ENCODE peak calls at places on chromosomes 2 and 18, in six cellular contexts. Y, V, X, A, N and S are unnamed samples.

GRCh38 chr2:25250331-25251031 is 82.1 kb upstream of the POMC start:
- DNase-seq in Y (peak; percentile 92), X (no peak), V (no peak), N (peak; percentile 22), A (no peak), S (peak; percentile 74)

GRCh38 chr2:708667-709066 is 31.5 kb upstream of the TMEM18 start:
- DNase-seq in V (no peak), X (no peak), Y (no peak), A (no peak), N (no peak), S (no peak)

GRCh38 chr2:71713581-71714580 is 260.5 kb downstream of the DYSF start:
- DNase-seq in X (no peak), A (no peak), Y (peak; percentile 39), N (no peak), V (no peak), S (peak; percentile 55)

GRCh38 chr2:30145826-30146336 is 926 bp upstream of the YPEL5 start:
- DNase-seq in A (no peak), X (no peak), V (no peak), N (peak; percentile 81), Y (no peak), S (no peak)

GRCh38 chr2:43082111-43082877 is 144.1 kb downstream of the ZFP36L2 start:
- DNase-seq in V (no peak), A (no peak), N (no peak), X (no peak), Y (peak; percentile 79), S (peak; percentile 94)

GRCh38 chr2:59096952-59097351 is 855.8 kb upstream of the FANCL start:
- DNase-seq in A (no peak), X (no peak), V (no peak), N (no peak), Y (no peak), S (no peak)

GRCh38 chr2:14492920-14493503 is 139.5 kb upstream of the LRATD1 start:
- DNase-seq in Y (peak; percentile 96), A (peak; percentile 3), X (peak; percentile 38), V (no peak), N (peak; percentile 17), S (peak; percentile 78)

GRCh38 chr18:34929336-34929780 is 111.9 kb upstream of the MAPRE2 start:
- DNase-seq in N (peak; percentile 43), Y (peak; percentile 91), V (no peak), X (no peak), A (no peak), S (peak; percentile 90)

GRCh38 chr2:20008703-20009102 is 3.8 kb downstream of the MATN3 start:
- DNase-seq in V (no peak), N (no peak), Y (no peak), A (no peak), X (no peak), S (peak; percentile 42)

GRCh38 chr2:60554649-60555065 is 1.2 kb upstream of the BCL11A start:
- DNase-seq in A (no peak), V (no peak), X (no peak), N (peak; percentile 12), Y (no peak), S (no peak)

GRCh38 chr2:234950435-234950729 is 1.4 kb upstream of the SH3BP4 start:
- DNase-seq in Y (no peak), N (no peak), A (no peak), V (no peak), X (no peak), S (no peak)
- H4K91ac ChIP-seq in Y (peak overlapping the region; percentile 95), N (peak overlapping the region; percentile 28), A (no peak overlapping the region), V (no peak overlapping the region), X (no peak overlapping the region), S (peak overlapping the region; percentile 80)

DNA sequence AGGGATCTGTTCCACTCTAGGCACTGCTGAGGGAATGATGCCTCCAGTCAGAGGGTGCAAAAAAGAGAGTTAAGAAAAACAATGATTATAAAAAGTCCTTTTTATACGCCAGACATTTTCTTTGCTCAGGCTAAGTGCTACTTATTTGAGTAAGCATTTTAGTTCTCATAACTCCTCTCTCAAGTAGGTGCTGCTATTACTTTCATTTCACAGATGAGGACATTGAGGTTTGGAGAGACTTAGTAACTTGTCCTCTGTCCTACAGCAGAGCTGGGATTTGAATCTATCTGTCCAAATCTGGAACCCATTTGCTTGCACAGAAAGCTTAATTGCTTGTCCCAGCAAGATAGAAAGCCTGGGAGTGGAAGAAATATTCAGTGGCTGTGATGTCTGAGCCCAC is 5.7 kb downstream of the IL37 start:
- DNase-seq in Y (no peak), X (no peak), A (no peak), N (no peak), V (no peak), S (no peak)
- H3K14ac ChIP-seq in Y (no peak overlapping the region), X (no peak overlapping the region), A (no peak overlapping the region), N (no peak overlapping the region), V (no peak overlapping the region), S (no peak overlapping the region)

GRCh38 chr2:117853316-117853715 is 38.8 kb downstream of the DDX18 start:
- DNase-seq in V (no peak), Y (no peak), A (no peak), X (no peak), N (no peak), S (no peak)

GRCh38 chr2:117853873-117854272 is 39.4 kb downstream of the DDX18 start:
- DNase-seq in N (no peak), A (no peak), V (no peak), X (no peak), Y (no peak), S (no peak)

GRCh38 chr2:117850015-117850414 is 35.5 kb downstream of the DDX18 start:
- DNase-seq in V (peak; percentile 71), A (no peak), N (no peak), Y (no peak), X (no peak), S (no peak)

GRCh38 chr2:117850461-117850860 is 36.0 kb downstream of the DDX18 start:
- DNase-seq in N (no peak), Y (no peak), V (no peak), X (no peak), A (no peak), S (no peak)

DNA sequence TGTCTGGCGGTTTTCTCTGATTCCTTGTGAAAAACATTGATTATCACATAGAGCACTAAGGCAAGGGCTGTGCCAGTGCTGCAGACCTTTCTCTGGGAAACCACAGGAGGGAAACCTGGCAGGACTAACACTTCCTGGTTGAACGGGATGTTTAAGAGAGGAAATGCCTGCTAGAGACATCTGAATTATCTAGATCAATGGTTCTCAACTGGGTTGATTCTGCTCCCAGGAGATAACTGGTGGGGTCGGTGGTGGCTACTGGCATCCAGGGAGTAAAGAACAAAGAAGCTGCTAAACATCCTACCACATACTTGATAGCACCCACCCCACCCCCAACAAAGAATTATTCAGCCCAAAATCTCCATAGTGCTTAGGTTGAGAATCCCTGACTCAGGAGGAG is 37.5 kb downstream of the DDX18 start:
- DNase-seq in Y (no peak), N (no peak), A (no peak), X (no peak), V (no peak), S (no peak)
- H2AK5ac ChIP-seq in Y (no peak overlapping the region), N (no peak overlapping the region), A (no peak overlapping the region), X (no peak overlapping the region), V (no peak overlapping the region), S (no peak overlapping the region)

DNA sequence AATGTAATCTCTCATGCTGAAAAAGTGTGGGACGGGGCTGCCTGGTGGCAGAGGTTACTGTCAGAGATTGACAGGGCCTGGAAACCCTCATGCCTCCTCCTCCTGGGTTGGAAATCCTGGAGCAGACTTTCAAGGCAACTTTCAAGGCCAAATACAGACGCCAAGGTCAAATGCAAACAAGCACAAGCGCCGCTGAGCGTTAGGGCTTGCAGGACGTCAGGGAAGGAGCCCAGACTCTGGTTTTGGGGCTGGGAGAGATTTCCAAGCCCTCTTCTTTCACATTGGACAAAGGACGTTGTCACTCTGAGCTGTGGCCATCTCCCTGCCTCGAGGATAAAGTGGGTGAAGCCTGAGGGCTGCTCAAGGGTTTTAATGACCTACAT is 120.1 kb downstream of the TWIST2 start:
- DNase-seq in Y (no peak), A (no peak), N (no peak), X (no peak), V (no peak), S (no peak)
- H4K91ac ChIP-seq in Y (no peak overlapping the region), A (no peak overlapping the region), N (no peak overlapping the region), X (no peak overlapping the region), V (no peak overlapping the region), S (no peak overlapping the region)

GRCh38 chr2:158045362-158045761 is 56.3 kb upstream of the UPP2 start:
- DNase-seq in X (no peak), A (no peak), Y (no peak), N (no peak), V (peak; percentile 54), S (no peak)

GRCh38 chr2:158038906-158039305 is 62.8 kb upstream of the UPP2 start:
- DNase-seq in X (no peak), V (no peak), A (no peak), N (no peak), Y (no peak), S (no peak)

GRCh38 chr2:158043181-158043948 is 58.3 kb upstream of the UPP2 start:
- DNase-seq in V (no peak), Y (no peak), N (no peak), A (no peak), X (no peak), S (no peak)

GRCh38 chr2:158042666-158043065 is 59.0 kb upstream of the UPP2 start:
- DNase-seq in N (no peak), A (no peak), Y (no peak), V (no peak), X (no peak), S (no peak)

DNA sequence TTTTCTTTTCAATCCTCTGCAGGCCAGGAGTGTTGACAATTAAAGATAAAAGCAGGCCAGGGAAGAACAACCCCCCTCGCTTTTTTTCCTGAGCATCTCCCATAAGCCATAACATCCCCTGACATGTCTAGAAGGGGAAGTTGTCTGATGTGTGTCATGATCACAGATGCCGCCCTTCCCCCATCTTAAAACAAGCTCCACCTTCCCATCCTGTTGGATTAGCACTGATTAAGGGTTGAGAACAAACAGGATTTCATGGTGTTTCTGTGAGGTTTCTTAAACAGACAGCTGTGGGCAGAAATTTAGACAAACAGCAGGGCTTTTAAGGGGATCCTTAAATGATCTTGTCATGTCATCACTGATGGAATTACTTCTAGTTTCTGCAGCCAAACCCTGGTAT is 59.4 kb upstream of the UPP2 start:
- DNase-seq in V (no peak), X (no peak), N (no peak), Y (no peak), A (no peak), S (no peak)
- H3K14ac ChIP-seq in V (no peak overlapping the region), X (no peak overlapping the region), N (no peak overlapping the region), Y (no peak overlapping the region), A (no peak overlapping the region), S (no peak overlapping the region)

DNA sequence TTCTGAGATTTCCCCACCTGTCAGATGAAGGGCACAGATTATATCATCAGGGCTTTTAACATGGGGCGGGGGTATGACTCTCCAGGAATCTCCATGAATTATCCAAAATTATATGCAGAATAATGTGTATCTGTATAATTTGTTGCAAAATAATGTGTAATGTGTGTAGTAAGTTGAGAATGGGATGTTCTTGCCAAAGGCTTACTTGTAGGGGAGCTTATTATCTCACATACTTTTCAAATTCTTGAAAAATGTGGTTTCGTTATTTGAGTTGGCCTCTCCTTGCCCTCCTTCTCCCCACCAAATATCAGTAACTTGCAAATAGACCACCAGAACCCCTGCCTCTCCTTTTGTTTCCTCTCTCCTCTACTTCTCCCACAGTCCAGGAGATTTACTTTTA is 35.6 kb downstream of the UBR3 start:
- DNase-seq in Y (no peak), A (no peak), V (no peak), N (no peak), X (no peak), S (no peak)
- H2AK5ac ChIP-seq in Y (no peak overlapping the region), A (no peak overlapping the region), V (no peak overlapping the region), N (no peak overlapping the region), X (no peak overlapping the region), S (no peak overlapping the region)